ENCODE peak calls at places on chromosomes 7 and 10, in six cellular contexts. X is Peyer's patch, C is psoas muscle, A is dorsolateral prefrontal cortex, N is GM23338, O is lung. Y is an unnamed sample.

GRCh38 chr10:77301305-77301730 is 336.3 kb downstream of the KCNMA1 start:
- DNase-seq in X (no peak), C (no peak), A (no peak), N (no peak), O (no peak), Y (no peak)

GRCh38 chr7:117385340-117386124 is 41.8 kb downstream of the ASZ1 start:
- DNase-seq in X (no peak), C (no peak), A (no peak), N (peak; percentile 34), O (no peak), Y (no peak)

GRCh38 chr10:119211625-119212441 is 4.5 kb downstream of the GRK5 start:
- DNase-seq in X (no peak), C (no peak), A (no peak), N (no peak), O (no peak), Y (no peak)

GRCh38 chr7:53541467-53541866 is 506.0 kb downstream of the POM121L12 start:
- DNase-seq in X (no peak), C (no peak), A (no peak), N (no peak), O (no peak), Y (no peak)

GRCh38 chr10:77531441-77532001 is 106.1 kb downstream of the KCNMA1 start:
- DNase-seq in X (no peak), C (peak; percentile 84), A (no peak), N (no peak), O (no peak), Y (no peak)

GRCh38 chr7:32892521-32893224 is 1.1 kb upstream of the KBTBD2 start:
- DNase-seq in X (peak; percentile 36), C (peak; percentile 68), A (no peak), N (peak; percentile 63), O (peak; percentile 46), Y (peak; percentile 49)

GRCh38 chr7:107212719-107213118 is 43.9 kb downstream of the HBP1 start:
- DNase-seq in X (no peak), C (no peak), A (no peak), N (no peak), O (no peak), Y (no peak)

GRCh38 chr10:124351481-124352220 is 67.1 kb downstream of the OAT start:
- DNase-seq in X (no peak), C (peak; percentile 45), A (no peak), N (no peak), O (no peak), Y (no peak)

GRCh38 chr7:98956937-98957336 is 78.6 kb downstream of the TRRAP start:
- DNase-seq in X (no peak), C (no peak), A (no peak), N (no peak), O (no peak), Y (no peak)

GRCh38 chr10:13253726-13254125 is 19.6 kb upstream of the UCMA start:
- DNase-seq in X (no peak), C (no peak), A (no peak), N (no peak), O (no peak), Y (no peak)

GRCh38 chr10:78527296-78527695 is 493.6 kb downstream of the RPS24 start:
- DNase-seq in X (no peak), C (no peak), A (no peak), N (no peak), O (no peak), Y (no peak)

GRCh38 chr7:38512704-38513103 is 118.5 kb downstream of the AMPH start:
- DNase-seq in X (no peak), C (no peak), A (no peak), N (peak; percentile 20), O (no peak), Y (no peak)

GRCh38 chr10:121926669-121927360 is 1.0 kb downstream of the ATE1 start:
- DNase-seq in X (no peak), C (no peak), A (no peak), N (peak; percentile 10), O (no peak), Y (no peak)

DNA sequence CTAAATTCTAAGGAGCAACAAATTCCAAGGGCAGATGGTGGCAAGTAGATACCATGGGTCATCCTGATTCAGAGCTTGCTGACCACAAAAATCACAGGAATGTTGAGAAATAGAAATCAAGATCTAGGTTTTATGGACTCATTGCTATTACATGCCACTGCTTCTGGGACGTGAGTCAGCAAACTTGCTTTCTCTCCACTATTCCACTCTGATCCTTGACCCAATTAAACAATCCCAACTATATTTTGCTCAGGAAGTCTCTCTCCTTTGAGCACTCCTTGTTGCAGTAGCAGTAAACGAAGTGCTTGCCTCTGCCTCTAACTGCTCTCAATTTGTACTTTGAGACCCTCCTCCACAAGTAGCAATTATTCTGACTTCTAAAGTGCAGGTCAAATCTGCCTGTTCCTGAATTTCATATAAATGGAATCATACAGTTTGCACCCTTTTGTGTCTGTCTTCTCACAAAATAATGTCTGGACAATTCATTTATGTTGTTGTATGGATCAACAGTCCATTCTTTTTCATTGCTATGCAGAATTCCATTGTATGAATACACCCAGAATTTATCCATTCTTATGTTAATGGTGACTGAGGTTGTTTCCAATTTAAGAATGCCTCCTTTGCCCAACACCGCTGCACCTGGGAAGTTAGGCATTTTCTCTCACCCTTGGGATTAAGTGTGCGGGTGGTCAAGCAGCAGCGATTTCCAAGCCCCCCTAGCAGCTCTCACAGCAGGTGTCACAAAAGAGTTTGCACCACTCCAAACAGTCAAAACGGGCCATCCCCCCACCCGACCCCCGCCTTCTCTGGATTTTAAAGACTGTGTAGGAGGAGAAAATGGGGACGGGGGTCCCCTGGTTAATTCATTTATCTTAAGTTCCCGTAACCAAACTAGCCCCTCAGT is 35.9 kb downstream of the ACSM6 start:
- DNase-seq in X (no peak), C (no peak), A (no peak), N (peak; percentile 89), O (no peak), Y (no peak)
- H3K4me3 ChIP-seq in X (peak overlapping the region; percentile 53), C (no peak overlapping the region), A (peak overlapping the region; percentile 69), N (peak overlapping the region; percentile 48), O (no peak overlapping the region), Y (peak overlapping the region; percentile 40)

GRCh38 chr7:36021367-36021766 is 131.7 kb upstream of the EEPD1 start:
- DNase-seq in X (no peak), C (no peak), A (no peak), N (peak; percentile 82), O (no peak), Y (no peak)
- TF ChIP-seq CTCF in X (peak; percentile 7), C (peak; percentile 41), A (peak; percentile 29), N (peak; percentile 96), O (no peak), Y (no peak)

GRCh38 chr10:48317321-48317990 is 11.0 kb downstream of the MAPK8 start:
- DNase-seq in X (no peak), C (no peak), A (no peak), N (no peak), O (no peak), Y (no peak)
- H3K4me3 ChIP-seq in X (peak overlapping the region; percentile 4), C (no peak overlapping the region), A (no peak overlapping the region), N (no peak overlapping the region), O (no peak overlapping the region), Y (no peak overlapping the region)

GRCh38 chr10:22992075-22992474 is 64.2 kb downstream of the ARMC3 start:
- DNase-seq in X (no peak), C (no peak), A (no peak), N (no peak), O (no peak), Y (no peak)

GRCh38 chr10:22990443-22990842 is 62.6 kb downstream of the ARMC3 start:
- DNase-seq in X (no peak), C (no peak), A (no peak), N (no peak), O (no peak), Y (no peak)

GRCh38 chr10:22988581-22989360 is 60.9 kb downstream of the ARMC3 start:
- DNase-seq in X (peak; percentile 57), C (no peak), A (peak; percentile 34), N (peak; percentile 75), O (peak; percentile 62), Y (peak; percentile 56)

GRCh38 chr10:22984066-22984465 is 56.2 kb downstream of the ARMC3 start:
- DNase-seq in X (no peak), C (no peak), A (no peak), N (no peak), O (no peak), Y (no peak)

GRCh38 chr10:22986771-22987542 is 59.1 kb downstream of the ARMC3 start:
- DNase-seq in X (no peak), C (no peak), A (no peak), N (peak; percentile 47), O (no peak), Y (no peak)
- TF ChIP-seq CTCF in X (peak; percentile 31), C (peak; percentile 29), A (peak; percentile 75), N (peak; percentile 47), O (peak; percentile 6), Y (no peak)